ENCODE peak calls at places on chromosomes 11 and 22, in seven cellular contexts. One of them, this sample, is unnamed.

GRCh38 chr11:2995091-2995561 is 3.0 kb upstream of the NAP1L4 start:
- DNase-seq in lower lobe of right lung: no peak
- DNase-seq in tibial nerve: no peak
- DNase-seq in NCI-H524: no peak
- DNase-seq in myocyte: no peak
- DNase-seq in left ventricle myocardium inferior: no peak
- DNase-seq in mesendoderm: no peak
- DNase-seq in this sample: no peak

GRCh38 chr11:61679301-61679700 is 890 bp upstream of the DAGLA start:
- DNase-seq in tibial nerve: no peak
- DNase-seq in left ventricle myocardium inferior: no peak
- DNase-seq in myocyte: no peak
- DNase-seq in NCI-H524: peak
- DNase-seq in mesendoderm: peak
- DNase-seq in lower lobe of right lung: no peak
- DNase-seq in this sample: no peak

GRCh38 chr22:37014415-37014806 is 4.8 kb downstream of the TST start:
- DNase-seq in NCI-H524: no peak
- DNase-seq in myocyte: no peak
- DNase-seq in lower lobe of right lung: no peak
- DNase-seq in tibial nerve: no peak
- DNase-seq in left ventricle myocardium inferior: no peak
- DNase-seq in mesendoderm: no peak
- DNase-seq in this sample: no peak

GRCh38 chr11:84236436-84236835 is 950.3 kb upstream of the CCDC90B start:
- DNase-seq in tibial nerve: no peak
- DNase-seq in mesendoderm: no peak
- DNase-seq in myocyte: no peak
- DNase-seq in lower lobe of right lung: no peak
- DNase-seq in NCI-H524: no peak
- DNase-seq in left ventricle myocardium inferior: no peak
- DNase-seq in this sample: no peak

GRCh38 chr22:22745225-22746060 is 101.0 kb downstream of the GGTLC2 start:
- DNase-seq in myocyte: peak
- DNase-seq in NCI-H524: peak
- DNase-seq in left ventricle myocardium inferior: no peak
- DNase-seq in lower lobe of right lung: no peak
- DNase-seq in tibial nerve: no peak
- DNase-seq in mesendoderm: peak
- DNase-seq in this sample: no peak

GRCh38 chr11:110509485-110509884 is 79.7 kb downstream of the FDX1 start:
- DNase-seq in left ventricle myocardium inferior: no peak
- DNase-seq in mesendoderm: no peak
- DNase-seq in myocyte: no peak
- DNase-seq in lower lobe of right lung: no peak
- DNase-seq in NCI-H524: no peak
- DNase-seq in tibial nerve: no peak
- DNase-seq in this sample: no peak

GRCh38 chr22:20131593-20131855 is at the start of gene ZDHHC8:
- DNase-seq in mesendoderm: no peak
- DNase-seq in lower lobe of right lung: no peak
- DNase-seq in tibial nerve: no peak
- DNase-seq in NCI-H524: no peak
- DNase-seq in left ventricle myocardium inferior: peak
- DNase-seq in myocyte: peak
- DNase-seq in this sample: peak

GRCh38 chr11:78419327-78419726 is 1.7 kb upstream of the GAB2 start:
- DNase-seq in tibial nerve: no peak
- DNase-seq in NCI-H524: no peak
- DNase-seq in left ventricle myocardium inferior: peak
- DNase-seq in mesendoderm: peak
- DNase-seq in myocyte: peak
- DNase-seq in lower lobe of right lung: peak
- DNase-seq in this sample: peak

GRCh38 chr11:111602865-111603632 is 800 bp downstream of the SIK2 start:
- DNase-seq in tibial nerve: no peak
- DNase-seq in NCI-H524: peak
- DNase-seq in mesendoderm: peak
- DNase-seq in myocyte: peak
- DNase-seq in left ventricle myocardium inferior: no peak
- DNase-seq in lower lobe of right lung: peak
- DNase-seq in this sample: peak